ENCODE peak calls at places on chromosome 14, in seven cellular contexts. M is fibroblast of lung, T is Peyer's patch, S is psoas muscle, G is brain microvascular endothelial cell, X is A549, Y is prostate gland. V is an unnamed sample.

GRCh38 chr14:101737414-101738367 is 23.8 kb upstream of the PPP2R5C start:
- DNase-seq in M (no peak), T (peak; percentile 34), S (no peak), G (no peak), X (no peak), Y (no peak), V (no peak)

GRCh38 chr14:91753501-91754128 is 21.7 kb upstream of the CATSPERB start:
- DNase-seq in M (no peak), T (no peak), S (no peak), G (no peak), X (no peak), Y (no peak), V (no peak)

GRCh38 chr14:41873379-41874034 is 266.8 kb downstream of the LRFN5 start:
- DNase-seq in M (peak; percentile 68), T (no peak), S (no peak), G (peak; percentile 42), X (no peak), Y (no peak), V (peak; percentile 20)

GRCh38 chr14:37709419-37710195 is 114.2 kb downstream of the TTC6 start:
- DNase-seq in M (peak; percentile 53), T (no peak), S (no peak), G (peak; percentile 13), X (no peak), Y (no peak), V (no peak)

GRCh38 chr14:96816281-96816680 is 19.1 kb downstream of the VRK1 start:
- DNase-seq in M (no peak), T (no peak), S (no peak), G (no peak), X (no peak), Y (no peak), V (no peak)

GRCh38 chr14:36870776-36871175 is 209.1 kb downstream of the PAX9 start:
- DNase-seq in M (no peak), T (no peak), S (no peak), G (no peak), X (no peak), Y (no peak), V (no peak)

GRCh38 chr14:26687438-26687837 is 89.6 kb upstream of the NOVA1 start:
- DNase-seq in M (no peak), T (no peak), S (no peak), G (no peak), X (no peak), Y (no peak), V (no peak)

GRCh38 chr14:99117671-99118045 is 154.3 kb downstream of the BCL11B start:
- DNase-seq in M (no peak), T (no peak), S (no peak), G (no peak), X (no peak), Y (no peak), V (no peak)

GRCh38 chr14:59213368-59214315 is 25.2 kb downstream of the DAAM1 start:
- DNase-seq in M (peak; percentile 77), T (no peak), S (no peak), G (peak; percentile 31), X (no peak), Y (no peak), V (peak; percentile 23)

GRCh38 chr14:68939893-68940613 is 39.0 kb downstream of the ACTN1 start:
- DNase-seq in M (peak; percentile 98), T (no peak), S (peak; percentile 58), G (peak; percentile 99), X (peak; percentile 82), Y (peak; percentile 55), V (peak; percentile 80)

GRCh38 chr14:68607081-68607851 is 185.6 kb downstream of the ZFP36L1 start:
- DNase-seq in M (peak; percentile 64), T (no peak), S (no peak), G (no peak), X (no peak), Y (peak; percentile 63), V (no peak)

GRCh38 chr14:60695327-60695726 is 28.8 kb downstream of the SIX4 start:
- DNase-seq in M (no peak), T (no peak), S (no peak), G (no peak), X (no peak), Y (no peak), V (no peak)

GRCh38 chr14:90611936-90612335 is 204.3 kb downstream of the TTC7B start:
- DNase-seq in M (peak; percentile 42), T (no peak), S (no peak), G (no peak), X (no peak), Y (no peak), V (no peak)

GRCh38 chr14:76252471-76252870 is 100.7 kb downstream of the GPATCH2L start:
- DNase-seq in M (no peak), T (no peak), S (no peak), G (no peak), X (no peak), Y (no peak), V (no peak)

GRCh38 chr14:22836301-22837058 is at the start of gene MMP14:
- DNase-seq in M (peak; percentile 94), T (peak; percentile 26), S (peak; percentile 77), G (peak; percentile 72), X (no peak), Y (peak; percentile 81), V (no peak)

GRCh38 chr14:29710015-29710414 is 217.6 kb downstream of the PRKD1 start:
- DNase-seq in M (peak; percentile 40), T (no peak), S (no peak), G (no peak), X (no peak), Y (no peak), V (no peak)

GRCh38 chr14:86815341-86815740 is 1177.6 kb downstream of the GALC start:
- DNase-seq in M (no peak), T (no peak), S (no peak), G (no peak), X (no peak), Y (no peak), V (no peak)

GRCh38 chr14:28751467-28752058 is 15.0 kb upstream of the FOXG1 start:
- DNase-seq in M (peak; percentile 63), T (no peak), S (no peak), G (peak; percentile 24), X (peak; percentile 51), Y (no peak), V (no peak)

GRCh38 chr14:90412058-90412457 is 15.2 kb downstream of the CALM1 start:
- DNase-seq in M (no peak), T (no peak), S (no peak), G (no peak), X (no peak), Y (no peak), V (no peak)

GRCh38 chr14:95463173-95463901 is 53.1 kb downstream of the SYNE3 start:
- DNase-seq in M (no peak), T (peak; percentile 48), S (peak; percentile 41), G (no peak), X (no peak), Y (no peak), V (no peak)

GRCh38 chr14:65860956-65861631 is 448.6 kb downstream of the FUT8 start:
- DNase-seq in M (no peak), T (no peak), S (no peak), G (no peak), X (no peak), Y (no peak), V (no peak)

GRCh38 chr14:58298880-58299664 is 717 bp downstream of the ARID4A start:
- DNase-seq in M (no peak), T (peak; percentile 47), S (peak; percentile 31), G (no peak), X (peak; percentile 22), Y (peak; percentile 29), V (no peak)

GRCh38 chr14:32512348-32512747 is 183.2 kb downstream of the AKAP6 start:
- DNase-seq in M (no peak), T (no peak), S (no peak), G (no peak), X (no peak), Y (no peak), V (no peak)
- H3K4me3 ChIP-seq in M (no peak overlapping the region), T (no peak overlapping the region), S (no peak overlapping the region), G (no peak overlapping the region), X (no peak overlapping the region), Y (no peak overlapping the region), V (no peak overlapping the region)

GRCh38 chr14:89293349-89293916 is 123.6 kb downstream of the FOXN3 start:
- DNase-seq in M (no peak), T (no peak), S (no peak), G (no peak), X (no peak), Y (no peak), V (no peak)

GRCh38 chr14:89294872-89295271 is 122.2 kb downstream of the FOXN3 start:
- DNase-seq in M (no peak), T (no peak), S (no peak), G (no peak), X (no peak), Y (no peak), V (no peak)

GRCh38 chr14:89296281-89296745 is 120.7 kb downstream of the FOXN3 start:
- DNase-seq in M (no peak), T (no peak), S (no peak), G (no peak), X (no peak), Y (no peak), V (no peak)

GRCh38 chr14:89292579-89293348 is 124.3 kb downstream of the FOXN3 start:
- DNase-seq in M (no peak), T (no peak), S (no peak), G (no peak), X (no peak), Y (no peak), V (no peak)

GRCh38 chr14:89294060-89294459 is 123.0 kb downstream of the FOXN3 start:
- DNase-seq in M (no peak), T (no peak), S (no peak), G (no peak), X (no peak), Y (no peak), V (no peak)
- H3K27ac ChIP-seq in M (no peak overlapping the region), T (no peak overlapping the region), S (no peak overlapping the region), G (no peak overlapping the region), X (no peak overlapping the region), Y (no peak overlapping the region), V (no peak overlapping the region)

GRCh38 chr14:54909763-54910162 is 7.1 kb upstream of the GCH1 start:
- DNase-seq in M (no peak), T (no peak), S (no peak), G (no peak), X (no peak), Y (no peak), V (no peak)

GRCh38 chr14:54902521-54903420 is at the start of gene GCH1:
- DNase-seq in M (peak; percentile 28), T (peak; percentile 85), S (peak; percentile 56), G (peak; percentile 33), X (peak; percentile 69), Y (peak; percentile 79), V (no peak)

GRCh38 chr14:54908230-54908629 is 5.6 kb upstream of the GCH1 start:
- DNase-seq in M (no peak), T (no peak), S (no peak), G (no peak), X (no peak), Y (no peak), V (no peak)

GRCh38 chr14:54902143-54902520 is 494 bp downstream of the GCH1 start:
- DNase-seq in M (peak; percentile 32), T (peak; percentile 82), S (peak; percentile 78), G (peak; percentile 40), X (peak; percentile 35), Y (peak; percentile 48), V (no peak)

GRCh38 chr14:54906075-54906474 is 3.4 kb upstream of the GCH1 start:
- DNase-seq in M (no peak), T (no peak), S (no peak), G (no peak), X (no peak), Y (no peak), V (no peak)
- TF ChIP-seq CTCF in M (no peak), T (no peak), S (no peak), G (no peak), X (no peak), Y (no peak), V (no peak)

GRCh38 chr14:74615735-74616134 is 3.7 kb upstream of the LTBP2 start:
- DNase-seq in M (no peak), T (no peak), S (no peak), G (no peak), X (no peak), Y (no peak), V (no peak)
- H3K4me3 ChIP-seq in M (no peak overlapping the region), T (no peak overlapping the region), S (no peak overlapping the region), G (peak overlapping the region; percentile 13), X (no peak overlapping the region), Y (no peak overlapping the region), V (no peak overlapping the region)